ENCODE peak calls at places on chromosome 13, in four cellular contexts. K, F, V and L are unnamed samples.
A peak's percentile ranks its signal among the peaks of the same experiment; 100 is the strongest.

GRCh38 chr13:26019881-26020535 is 31.8 kb downstream of the SHISA2 start:
- DNase-seq in K (no peak), F (no peak), V (no peak), L (no peak)

GRCh38 chr13:96898212-96898611 is 96.1 kb downstream of the OXGR1 start:
- DNase-seq in K (no peak), F (no peak), V (no peak), L (no peak)

GRCh38 chr13:69109891-69110525 is 997.6 kb upstream of the ATXN8OS start:
- DNase-seq in K (no peak), F (no peak), V (no peak), L (no peak)

GRCh38 chr13:110812111-110812868 is 98.8 kb downstream of the ING1 start:
- DNase-seq in K (no peak), F (peak; percentile 57), V (no peak), L (no peak)

GRCh38 chr13:48110930-48111721 is 16.2 kb upstream of the MED4 start:
- DNase-seq in K (no peak), F (no peak), V (peak; percentile 83), L (no peak)

GRCh38 chr13:95485045-95485517 is 67.4 kb upstream of the CLDN10 start:
- DNase-seq in K (no peak), F (no peak), V (peak; percentile 8), L (peak; percentile 22)

GRCh38 chr13:84192125-84192524 is 309.9 kb upstream of the SLITRK1 start:
- DNase-seq in K (no peak), F (no peak), V (no peak), L (no peak)

GRCh38 chr13:86085890-86086289 is 286.7 kb upstream of the SLITRK6 start:
- DNase-seq in K (no peak), F (no peak), V (no peak), L (no peak)

GRCh38 chr13:94858856-94859811 is 146.8 kb upstream of the SOX21 start:
- DNase-seq in K (no peak), F (no peak), V (no peak), L (no peak)

GRCh38 chr13:33079960-33080359 is 63.7 kb downstream of the KL start:
- DNase-seq in K (no peak), F (no peak), V (no peak), L (no peak)

GRCh38 chr13:76349700-76350099 is 536.5 kb downstream of the KCTD12 start:
- DNase-seq in K (no peak), F (no peak), V (no peak), L (no peak)

GRCh38 chr13:62933809-62934208 is 1518.2 kb upstream of the PCDH20 start:
- DNase-seq in K (no peak), F (no peak), V (no peak), L (no peak)

GRCh38 chr13:72025836-72026235 is 158.8 kb upstream of the DACH1 start:
- DNase-seq in K (no peak), F (no peak), V (no peak), L (no peak)

GRCh38 chr13:110699148-110700145 is 6.5 kb downstream of the CARS2 start:
- DNase-seq in K (no peak), F (no peak), V (no peak), L (no peak)

GRCh38 chr13:76854894-76855293 is 31.3 kb downstream of the KCTD12 start:
- DNase-seq in K (no peak), F (no peak), V (no peak), L (no peak)

GRCh38 chr13:73293902-73294523 is 235.2 kb downstream of the KLF5 start:
- DNase-seq in K (no peak), F (no peak), V (peak; percentile 3), L (no peak)

GRCh38 chr13:41942462-41943094 is 18.3 kb downstream of the VWA8 start:
- DNase-seq in K (no peak), F (peak; percentile 42), V (no peak), L (peak; percentile 18)

GRCh38 chr13:31477961-31478360 is 261.4 kb upstream of the RXFP2 start:
- DNase-seq in K (no peak), F (no peak), V (no peak), L (no peak)

GRCh38 chr13:80814541-80814940 is 473.6 kb upstream of the SPRY2 start:
- DNase-seq in K (no peak), F (no peak), V (no peak), L (no peak)

GRCh38 chr13:76886292-76887061 is at the start of gene KCTD12:
- DNase-seq in K (no peak), F (peak; percentile 74), V (no peak), L (peak; percentile 52)

GRCh38 chr13:40547545-40548322 is 118.7 kb downstream of the FOXO1 start:
- DNase-seq in K (no peak), F (no peak), V (no peak), L (no peak)

GRCh38 chr13:80055804-80056203 is 285.1 kb downstream of the SPRY2 start:
- DNase-seq in K (no peak), F (no peak), V (no peak), L (no peak)

GRCh38 chr13:21637296-21637695 is 33.3 kb upstream of the MICU2 start:
- DNase-seq in K (no peak), F (no peak), V (peak; percentile 50), L (peak; percentile 62)

GRCh38 chr13:52969373-52969772 is 59.2 kb upstream of the OLFM4 start:
- DNase-seq in K (no peak), F (no peak), V (no peak), L (no peak)

DNA sequence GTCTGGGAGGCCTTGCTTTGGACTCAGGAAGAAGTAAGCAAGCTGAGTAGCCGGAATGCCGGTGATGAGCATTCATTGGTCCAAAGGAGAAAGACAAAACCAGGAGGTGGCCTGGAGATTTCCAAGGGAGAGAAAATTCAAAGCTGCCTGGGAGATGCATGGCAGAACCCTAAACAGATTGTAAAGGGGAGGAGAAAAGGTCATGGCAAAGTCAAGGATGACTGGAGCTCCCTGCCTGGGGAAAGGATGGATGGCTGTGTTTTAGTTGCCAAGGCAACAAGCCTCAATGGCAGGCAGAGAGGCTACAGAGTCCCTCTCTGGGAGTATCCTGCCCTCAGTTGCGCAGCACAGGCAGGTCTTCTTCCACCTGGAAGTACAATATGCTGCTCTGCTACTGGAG is 134.0 kb downstream of the ENOX1 start:
- DNase-seq in K (no peak), F (no peak), V (no peak), L (no peak)
- TF ChIP-seq CBFB in K (no peak), F (no peak), V (no peak), L (no peak)

GRCh38 chr13:27709779-27710178 is 82.5 kb upstream of the GSX1 start:
- DNase-seq in K (no peak), F (no peak), V (peak; percentile 21), L (no peak)
- TF ChIP-seq CBFB in K (no peak), F (no peak), V (no peak), L (no peak)

DNA sequence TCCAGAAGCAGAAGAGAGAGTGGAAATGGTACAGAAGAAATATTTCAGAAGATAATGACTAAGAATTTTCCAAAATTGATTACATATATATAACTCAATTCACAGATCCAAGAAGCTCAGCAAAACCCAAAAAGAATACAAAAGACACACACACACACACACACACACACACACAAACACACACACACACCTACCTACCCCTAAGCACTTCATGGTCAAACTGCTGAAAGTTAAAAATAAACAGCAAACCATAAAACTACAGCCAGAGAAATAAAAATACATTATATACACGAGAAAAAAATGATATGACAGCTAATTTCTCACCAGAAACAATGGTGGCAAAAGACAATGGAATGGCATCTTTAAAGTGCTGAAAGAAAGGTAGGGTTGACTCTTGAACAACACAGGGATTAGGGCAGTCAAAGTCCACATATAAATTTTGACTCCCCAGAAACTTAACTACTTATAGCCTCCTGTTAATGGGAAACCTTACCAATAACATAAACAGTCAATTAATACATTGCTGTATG is 49.2 kb downstream of the DIAPH3 start:
- DNase-seq in K (no peak), F (no peak), V (no peak), L (no peak)
- TF ChIP-seq CBFB in K (no peak), F (no peak), V (no peak), L (no peak)

GRCh38 chr13:39370554-39370953 is 232.4 kb downstream of the LHFPL6 start:
- DNase-seq in K (no peak), F (no peak), V (no peak), L (no peak)
- TF ChIP-seq CBFB in K (no peak), F (no peak), V (no peak), L (no peak)

GRCh38 chr13:99658266-99658991 is 157.2 kb downstream of the TM9SF2 start:
- DNase-seq in K (no peak), F (peak; percentile 74), V (no peak), L (no peak)
- TF ChIP-seq CBFB in K (peak; percentile 27), F (no peak), V (no peak), L (no peak)